ENCODE peak calls at places on chromosome 7, in six cellular contexts. C is IMR-90, O is mesenchymal stem cell, D is neuronal stem cell, F is H9, B is mesendoderm. Q is an unnamed sample.

GRCh38 chr7:33903770-33904679 is 1.3 kb upstream of the BMPER start:
- DNase-seq in O (peak; percentile 66), C (peak; percentile 45), D (peak; percentile 54), B (peak; percentile 72), F (peak; percentile 61), Q (peak; percentile 36)

GRCh38 chr7:35694161-35694783 is 663 bp downstream of the HERPUD2 start:
- DNase-seq in D (no peak), F (no peak), B (no peak), O (peak; percentile 51), C (peak; percentile 4), Q (peak; percentile 37)

GRCh38 chr7:17040701-17041100 is 158.9 kb upstream of the AGR3 start:
- DNase-seq in B (no peak), O (no peak), D (no peak), C (no peak), F (no peak), Q (no peak)

GRCh38 chr7:123557016-123557630 is 495 bp downstream of the NDUFA5 start:
- DNase-seq in B (no peak), O (no peak), D (no peak), C (peak; percentile 10), F (no peak), Q (no peak)

GRCh38 chr7:5758286-5758685 is 23.2 kb downstream of the RNF216 start:
- DNase-seq in C (no peak), D (no peak), F (no peak), B (no peak), O (no peak), Q (no peak)

GRCh38 chr7:39399976-39400375 is 166.2 kb upstream of the YAE1 start:
- DNase-seq in D (no peak), F (peak; percentile 48), C (no peak), B (no peak), O (no peak), Q (no peak)

GRCh38 chr7:108973075-108973474 is 403.4 kb downstream of the DNAJB9 start:
- DNase-seq in O (no peak), D (no peak), F (no peak), B (peak; percentile 55), C (no peak), Q (peak; percentile 15)

GRCh38 chr7:157358041-157358752 is 21.4 kb downstream of the DNAJB6 start:
- DNase-seq in F (no peak), D (no peak), B (no peak), O (no peak), C (no peak), Q (no peak)

GRCh38 chr7:123749537-123749857 is 694 bp upstream of the WASL start:
- DNase-seq in B (no peak), D (no peak), O (peak; percentile 90), F (no peak), C (peak; percentile 67), Q (peak; percentile 87)

GRCh38 chr7:18345641-18346234 is 149.8 kb upstream of the HDAC9 start:
- DNase-seq in D (peak; percentile 57), B (peak; percentile 71), O (peak; percentile 52), F (peak; percentile 49), C (peak; percentile 46), Q (peak; percentile 84)

GRCh38 chr7:116610210-116610609 is 61.8 kb upstream of the MET start:
- DNase-seq in O (peak; percentile 70), C (peak; percentile 41), D (no peak), B (no peak), F (no peak), Q (no peak)

GRCh38 chr7:66871076-66871475 is 49.9 kb upstream of the TMEM248 start:
- DNase-seq in C (no peak), D (no peak), O (no peak), F (no peak), B (no peak), Q (no peak)

GRCh38 chr7:47534322-47535032 is 47.4 kb downstream of the TNS3 start:
- DNase-seq in C (no peak), O (peak; percentile 69), F (no peak), D (peak; percentile 49), B (peak; percentile 75), Q (peak; percentile 85)

GRCh38 chr7:1666779-1667565 is 3.1 kb upstream of the ELFN1 start:
- DNase-seq in F (peak; percentile 36), O (peak; percentile 20), D (peak; percentile 26), B (no peak), C (no peak), Q (no peak)

GRCh38 chr7:84982199-84982598 is 204.7 kb downstream of the SEMA3D start:
- DNase-seq in F (no peak), B (no peak), C (no peak), O (no peak), D (no peak), Q (no peak)

DNA sequence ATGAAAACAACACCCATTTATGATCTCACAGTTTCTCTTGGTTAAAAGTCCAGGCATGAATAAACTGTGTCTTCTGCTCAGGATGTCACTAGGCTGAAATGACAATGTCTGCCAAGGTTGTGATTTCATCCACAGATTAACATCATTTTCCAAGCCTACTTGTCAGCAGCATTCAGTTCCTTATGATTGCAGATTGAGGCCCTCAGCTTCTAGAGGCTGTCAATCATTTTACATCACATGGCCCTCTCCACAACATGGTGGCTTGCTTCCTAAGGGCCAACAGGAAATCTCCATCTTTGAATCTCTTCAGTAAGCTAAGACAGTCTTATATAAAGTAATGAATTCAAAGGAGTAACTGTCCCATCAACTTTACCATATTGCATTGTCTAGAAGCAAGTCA is 377.6 kb downstream of the ANKRD7 start:
- DNase-seq in F (no peak), O (no peak), D (no peak), C (no peak), B (no peak), Q (no peak)
- H2BK5ac ChIP-seq in F (no peak overlapping the region), O (no peak overlapping the region), D (no peak overlapping the region), C (no peak overlapping the region), B (no peak overlapping the region), Q (no peak overlapping the region)

GRCh38 chr7:43639858-43640491 is 57.1 kb downstream of the STK17A start:
- DNase-seq in C (peak; percentile 75), F (no peak), B (peak; percentile 40), D (peak; percentile 81), O (peak; percentile 76), Q (no peak)
- H3K4me2 ChIP-seq in C (peak overlapping the region; percentile 47), F (no peak overlapping the region), B (no peak overlapping the region), D (no peak overlapping the region), O (no peak overlapping the region), Q (no peak overlapping the region)

GRCh38 chr7:70334295-70334694 is 736.0 kb downstream of the AUTS2 start:
- DNase-seq in D (no peak), O (no peak), B (no peak), F (no peak), C (no peak), Q (no peak)
- H2BK5ac ChIP-seq in D (no peak overlapping the region), O (no peak overlapping the region), B (no peak overlapping the region), F (no peak overlapping the region), C (no peak overlapping the region), Q (no peak overlapping the region)

GRCh38 chr7:131074585-131074984 is 253.1 kb upstream of the MKLN1 start:
- DNase-seq in B (no peak), F (no peak), O (no peak), C (no peak), D (no peak), Q (no peak)

GRCh38 chr7:131076032-131076431 is 251.6 kb upstream of the MKLN1 start:
- DNase-seq in F (no peak), C (peak; percentile 92), B (no peak), D (no peak), O (no peak), Q (no peak)

GRCh38 chr7:131074043-131074442 is 253.6 kb upstream of the MKLN1 start:
- DNase-seq in D (no peak), O (no peak), F (no peak), B (no peak), C (no peak), Q (no peak)

GRCh38 chr7:131076711-131077170 is 250.9 kb upstream of the MKLN1 start:
- DNase-seq in D (no peak), C (peak; percentile 70), O (no peak), B (no peak), F (no peak), Q (no peak)

GRCh38 chr7:131075406-131075805 is 252.3 kb upstream of the MKLN1 start:
- DNase-seq in D (no peak), F (no peak), C (no peak), O (no peak), B (no peak), Q (no peak)
- H3K4me2 ChIP-seq in D (no peak overlapping the region), F (no peak overlapping the region), C (peak overlapping the region; percentile 61), O (no peak overlapping the region), B (no peak overlapping the region), Q (no peak overlapping the region)

GRCh38 chr7:77467453-77467852 is 51.3 kb upstream of the GSAP start:
- DNase-seq in B (no peak), O (peak; percentile 96), F (no peak), D (no peak), C (no peak), Q (no peak)
- H2BK5ac ChIP-seq in B (no peak overlapping the region), O (no peak overlapping the region), F (no peak overlapping the region), D (no peak overlapping the region), C (no peak overlapping the region), Q (no peak overlapping the region)

DNA sequence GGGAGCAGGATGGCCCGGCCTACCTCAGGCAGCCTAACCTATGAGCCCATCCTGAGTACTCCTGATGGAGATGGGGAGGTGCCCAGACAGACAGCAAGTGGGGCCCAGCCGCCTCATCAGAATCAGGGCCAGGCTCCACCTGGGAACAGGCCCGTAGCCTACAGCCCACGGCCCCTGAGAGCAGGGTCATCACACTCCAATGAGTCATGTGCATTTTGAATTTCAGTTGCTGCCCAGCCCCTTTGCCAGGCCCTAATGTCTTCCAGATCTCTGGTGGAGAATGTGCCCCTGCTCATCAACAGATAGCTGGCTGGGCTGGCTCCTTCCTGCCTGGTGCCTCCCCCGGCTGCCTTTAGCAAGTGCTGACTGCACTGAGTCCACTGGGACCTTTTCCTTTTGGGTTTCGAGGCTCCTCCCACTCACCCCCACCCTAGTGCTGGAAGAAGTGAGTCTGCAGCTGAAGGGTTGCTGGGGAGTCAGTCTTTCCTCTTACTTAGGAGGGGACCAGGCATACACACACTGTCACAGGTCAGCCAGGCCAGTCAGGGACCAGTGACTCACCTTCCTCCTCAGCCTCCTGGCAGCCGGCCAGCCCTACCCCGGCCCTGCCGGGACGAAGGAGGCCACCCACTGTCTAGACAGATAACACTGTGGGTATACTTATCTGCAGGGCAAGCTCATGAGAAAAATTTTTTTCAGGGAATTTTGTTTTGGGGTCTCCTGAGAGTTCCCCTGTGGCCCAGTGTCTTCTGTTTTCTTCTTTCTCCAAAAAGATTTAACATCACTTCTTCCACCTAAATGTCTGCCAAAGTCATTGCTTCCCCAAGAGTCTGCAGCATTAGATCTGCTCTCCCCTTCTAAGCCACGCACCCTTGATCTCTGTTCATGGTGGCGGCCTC is 9.1 kb upstream of the ASIC3 start:
- DNase-seq in F (no peak), C (peak; percentile 91), O (peak; percentile 99), B (peak; percentile 73), D (no peak), Q (peak; percentile 66)
- H3K4me2 ChIP-seq in F (no peak overlapping the region), C (peak overlapping the region; percentile 0), O (no peak overlapping the region), B (no peak overlapping the region), D (no peak overlapping the region), Q (no peak overlapping the region)

GRCh38 chr7:43640679-43641078 is 57.8 kb downstream of the STK17A start:
- DNase-seq in B (no peak), C (no peak), D (no peak), O (no peak), F (no peak), Q (no peak)

GRCh38 chr7:43645699-43646226 is 62.9 kb downstream of the STK17A start:
- DNase-seq in O (peak; percentile 37), D (no peak), C (no peak), F (no peak), B (no peak), Q (no peak)

GRCh38 chr7:43643842-43644241 is 60.9 kb downstream of the STK17A start:
- DNase-seq in F (no peak), O (no peak), D (no peak), B (no peak), C (no peak), Q (no peak)

GRCh38 chr7:43646603-43647313 is 63.9 kb downstream of the STK17A start:
- DNase-seq in D (no peak), F (no peak), O (peak; percentile 81), C (peak; percentile 60), B (peak; percentile 31), Q (no peak)

GRCh38 chr7:43642897-43643630 is 60.2 kb downstream of the STK17A start:
- DNase-seq in D (no peak), C (no peak), F (no peak), B (no peak), O (no peak), Q (no peak)
- H2BK5ac ChIP-seq in D (no peak overlapping the region), C (peak overlapping the region; percentile 23), F (no peak overlapping the region), B (no peak overlapping the region), O (no peak overlapping the region), Q (no peak overlapping the region)

Q was measured in trophoblast cell.